ENCODE peak calls at places on chromosomes 11 and 22, in five cellular contexts. L, E, Q, W and R are unnamed samples.

GRCh38 chr11:61967924-61968757 is 707 bp upstream of the FTH1 start:
- DNase-seq in L (no peak), E (peak), Q (peak), W (no peak), R (peak)

GRCh38 chr22:22584722-22585121 is 25.7 kb upstream of the PRAME start:
- DNase-seq in L (no peak), E (no peak), Q (no peak), W (no peak), R (no peak)

GRCh38 chr11:69922015-69922595 is 102.9 kb upstream of the FGF3 start:
- DNase-seq in L (no peak), E (no peak), Q (peak), W (no peak), R (no peak)

GRCh38 chr11:21465920-21466319 is 727.0 kb upstream of the ANO5 start:
- DNase-seq in L (no peak), E (no peak), Q (no peak), W (no peak), R (no peak)

GRCh38 chr11:82732348-82732733 is 1.3 kb downstream of the FAM181B start:
- DNase-seq in L (no peak), E (no peak), Q (no peak), W (no peak), R (no peak)

GRCh38 chr11:225734-226453 is 10.2 kb downstream of the SIRT3 start:
- DNase-seq in L (peak), E (no peak), Q (peak), W (no peak), R (no peak)

GRCh38 chr11:7977251-7977917 is 9.8 kb upstream of the EIF3F start:
- DNase-seq in L (peak), E (peak), Q (no peak), W (no peak), R (peak)

GRCh38 chr11:114279778-114280532 is 16.2 kb upstream of the NNMT start:
- DNase-seq in L (peak), E (peak), Q (no peak), W (no peak), R (peak)

GRCh38 chr22:19879651-19879995 is 24.9 kb upstream of the GNB1L start:
- DNase-seq in L (no peak), E (no peak), Q (no peak), W (no peak), R (no peak)

GRCh38 chr11:65827774-65828156 is 6.0 kb upstream of the SNX32 start:
- DNase-seq in L (peak), E (no peak), Q (no peak), W (no peak), R (no peak)

GRCh38 chr11:65829459-65829858 is 4.3 kb upstream of the SNX32 start:
- DNase-seq in L (no peak), E (no peak), Q (no peak), W (no peak), R (no peak)

GRCh38 chr11:65834202-65834601 is 439 bp downstream of the SNX32 start:
- DNase-seq in L (no peak), E (peak), Q (no peak), W (no peak), R (no peak)

GRCh38 chr11:65833297-65834030 is at the start of gene SNX32:
- DNase-seq in L (peak), E (peak), Q (peak), W (peak), R (peak)
- H3K4me3 ChIP-seq in L (peak), E (peak), Q (peak), W (peak), R (peak)

GRCh38 chr11:12413141-12414055 is 36.0 kb downstream of the PARVA start:
- DNase-seq in L (peak), E (peak), Q (no peak), W (no peak), R (no peak)

GRCh38 chr11:12415567-12415966 is 38.2 kb downstream of the PARVA start:
- DNase-seq in L (no peak), E (no peak), Q (no peak), W (no peak), R (no peak)

GRCh38 chr11:12416552-12416951 is 39.2 kb downstream of the PARVA start:
- DNase-seq in L (no peak), E (no peak), Q (no peak), W (no peak), R (no peak)

GRCh38 chr11:12411806-12412727 is 34.7 kb downstream of the PARVA start:
- DNase-seq in L (peak), E (peak), Q (peak), W (no peak), R (peak)

DNA sequence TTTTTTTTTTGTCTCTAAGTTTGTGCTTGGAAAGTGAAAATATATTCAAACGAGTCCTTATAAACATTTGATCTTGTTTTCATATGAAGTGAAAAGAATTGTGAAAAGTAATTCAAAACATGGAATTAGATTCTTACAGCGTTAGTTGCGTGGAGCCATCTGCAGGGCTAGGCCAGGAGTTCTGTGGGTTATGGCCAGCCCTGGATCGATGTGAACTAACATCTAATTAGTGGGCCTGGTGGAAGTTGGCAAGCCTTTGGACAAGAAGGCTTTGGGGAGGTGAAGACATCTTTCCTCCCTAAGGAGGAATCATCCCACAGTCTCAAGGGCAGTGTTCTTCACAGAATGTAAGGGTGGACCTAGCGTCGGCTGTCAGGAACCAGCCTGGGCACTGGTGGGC is 37.3 kb downstream of the PARVA start:
- DNase-seq in L (no peak), E (no peak), Q (no peak), W (no peak), R (no peak)
- TF ChIP-seq CTCF in L (no peak), E (no peak), Q (no peak), W (no peak), R (peak)

DNA sequence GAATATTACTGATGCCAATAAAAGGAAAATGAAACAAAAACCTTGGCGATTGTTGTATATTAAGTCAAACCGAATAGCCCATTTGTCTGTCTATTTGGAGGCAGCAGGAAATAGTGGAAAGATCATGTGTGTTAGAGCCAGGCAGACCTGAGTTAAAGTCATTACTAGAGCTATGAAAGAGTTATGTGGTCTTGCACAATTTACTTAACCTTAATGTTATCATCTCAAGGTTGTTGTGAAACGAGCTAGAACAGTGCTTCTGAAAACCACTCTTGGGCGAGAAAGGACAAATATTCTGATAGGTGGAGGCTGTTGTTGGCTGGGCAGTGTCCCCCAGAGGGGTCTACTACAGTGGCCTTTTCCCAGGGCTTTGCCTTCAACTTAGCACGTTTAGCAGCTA is 60.0 kb upstream of the NUP160 start:
- DNase-seq in L (no peak), E (peak), Q (no peak), W (no peak), R (peak)
- H3K4me3 ChIP-seq in L (no peak), E (no peak), Q (no peak), W (no peak), R (no peak)

GRCh38 chr11:35143509-35144102 is 4.6 kb downstream of the CD44 start:
- DNase-seq in L (no peak), E (no peak), Q (no peak), W (no peak), R (no peak)

GRCh38 chr11:35145249-35145648 is 6.3 kb downstream of the CD44 start:
- DNase-seq in L (peak), E (no peak), Q (no peak), W (no peak), R (no peak)

GRCh38 chr11:35144811-35145210 is 5.8 kb downstream of the CD44 start:
- DNase-seq in L (peak), E (peak), Q (no peak), W (no peak), R (peak)

GRCh38 chr11:35142481-35143207 is 3.7 kb downstream of the CD44 start:
- DNase-seq in L (peak), E (peak), Q (no peak), W (no peak), R (no peak)

DNA sequence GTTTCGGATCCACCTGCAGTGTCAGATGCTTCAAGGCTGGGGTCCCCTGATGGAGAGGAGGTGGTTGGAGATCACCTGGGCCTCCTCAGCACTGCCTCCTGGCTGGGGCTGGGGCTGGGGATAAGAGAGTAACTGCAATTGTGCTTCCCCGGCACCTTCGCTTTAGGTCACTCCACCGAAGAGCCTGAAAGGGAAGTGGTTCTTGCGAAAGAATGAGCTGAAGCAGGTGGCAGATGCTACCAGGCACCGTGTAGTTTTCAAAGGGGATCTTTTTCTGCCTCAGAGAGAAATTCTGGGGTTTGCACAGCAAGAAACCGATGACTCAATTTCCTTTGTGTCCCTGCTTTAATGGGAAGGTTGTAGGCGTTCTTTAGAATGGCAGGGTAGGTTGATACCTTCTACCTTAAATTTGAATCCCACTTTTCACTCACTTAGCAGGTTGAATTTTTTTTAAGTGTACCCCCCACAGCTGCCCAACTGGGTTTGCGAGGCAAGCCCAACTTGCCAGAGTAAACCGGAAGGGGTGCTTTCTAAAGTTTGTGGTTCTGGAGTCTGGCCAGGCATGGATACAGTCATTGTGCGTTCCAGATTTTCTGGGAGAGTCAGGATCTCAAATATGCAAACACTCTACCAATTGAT is 5.3 kb downstream of the CD44 start:
- DNase-seq in L (peak), E (peak), Q (no peak), W (no peak), R (peak)
- TF ChIP-seq CTCF in L (no peak), E (no peak), Q (no peak), W (no peak), R (no peak)

GRCh38 chr11:40281055-40281580 is 1178.3 kb downstream of the LRRC4C start:
- DNase-seq in L (no peak), E (no peak), Q (no peak), W (no peak), R (no peak)
- H3K4me3 ChIP-seq in L (no peak), E (no peak), Q (no peak), W (no peak), R (no peak)

DNA sequence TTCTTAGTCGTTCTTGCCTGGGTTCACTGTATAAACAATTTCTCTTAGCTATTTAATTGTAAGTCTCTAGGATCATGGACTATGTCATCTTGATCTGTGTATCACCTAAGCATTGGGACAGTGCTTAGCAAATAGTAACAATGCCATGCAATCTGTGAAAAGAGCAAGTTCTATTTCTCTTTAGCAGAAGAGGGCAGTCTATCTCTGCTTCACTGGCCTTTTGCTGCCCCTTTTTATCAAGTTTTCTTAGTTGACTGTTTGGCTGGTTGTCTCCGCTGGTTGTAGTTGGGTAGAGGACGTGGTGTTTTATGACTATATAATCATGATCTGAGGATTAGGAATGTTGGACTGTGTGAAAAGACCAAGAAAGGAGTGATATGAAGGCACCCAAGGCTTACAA is 315.0 kb downstream of the JRKL start:
- DNase-seq in L (no peak), E (peak), Q (no peak), W (no peak), R (peak)
- TF ChIP-seq CTCF in L (peak), E (no peak), Q (no peak), W (no peak), R (no peak)

GRCh38 chr22:37819100-37819433 is 4.1 kb upstream of the GALR3 start:
- DNase-seq in L (no peak), E (no peak), Q (no peak), W (no peak), R (no peak)
- H3K4me3 ChIP-seq in L (no peak), E (peak), Q (no peak), W (peak), R (peak)

GRCh38 chr22:24485608-24486007 is 9.5 kb upstream of the UPB1 start:
- DNase-seq in L (no peak), E (peak), Q (no peak), W (no peak), R (no peak)
- TF ChIP-seq CTCF in L (no peak), E (peak), Q (no peak), W (no peak), R (peak)

DNA sequence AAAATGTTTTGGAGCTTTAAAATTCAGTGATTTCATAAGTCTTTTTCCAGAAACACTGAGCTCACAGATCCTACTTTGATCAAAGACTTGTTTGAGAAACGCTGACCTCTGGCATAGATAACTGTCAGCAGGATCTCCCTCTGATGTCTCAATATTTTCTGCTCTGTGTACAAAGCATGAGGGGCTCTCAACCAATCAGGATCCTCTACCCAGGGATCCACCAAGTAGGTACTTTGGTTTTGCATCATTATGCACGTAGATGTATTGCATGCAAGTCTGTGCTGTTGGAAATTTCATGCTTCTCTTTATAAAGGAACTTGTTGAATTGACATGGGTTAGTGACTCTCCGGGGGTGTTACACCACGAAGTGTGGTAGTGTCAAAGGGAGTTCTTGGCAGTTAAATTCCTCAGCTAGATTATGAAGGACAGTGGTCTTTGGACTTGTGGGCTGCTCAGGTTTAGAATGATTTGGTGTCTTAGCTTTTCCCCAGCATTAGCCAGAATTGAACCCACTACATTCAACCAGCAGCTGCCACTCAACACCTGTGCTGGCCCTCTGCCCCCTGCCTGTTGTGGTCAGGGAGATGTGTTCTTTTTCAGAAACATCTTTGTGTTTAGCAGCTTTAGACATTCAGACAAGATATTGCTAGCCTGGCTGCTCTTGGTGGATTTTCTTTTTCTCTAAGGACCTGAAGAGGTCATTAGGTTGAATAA is 1.7 kb upstream of the DIXDC1 start:
- DNase-seq in L (peak), E (peak), Q (no peak), W (no peak), R (peak)
- H3K4me3 ChIP-seq in L (no peak), E (no peak), Q (no peak), W (no peak), R (no peak)

DNA sequence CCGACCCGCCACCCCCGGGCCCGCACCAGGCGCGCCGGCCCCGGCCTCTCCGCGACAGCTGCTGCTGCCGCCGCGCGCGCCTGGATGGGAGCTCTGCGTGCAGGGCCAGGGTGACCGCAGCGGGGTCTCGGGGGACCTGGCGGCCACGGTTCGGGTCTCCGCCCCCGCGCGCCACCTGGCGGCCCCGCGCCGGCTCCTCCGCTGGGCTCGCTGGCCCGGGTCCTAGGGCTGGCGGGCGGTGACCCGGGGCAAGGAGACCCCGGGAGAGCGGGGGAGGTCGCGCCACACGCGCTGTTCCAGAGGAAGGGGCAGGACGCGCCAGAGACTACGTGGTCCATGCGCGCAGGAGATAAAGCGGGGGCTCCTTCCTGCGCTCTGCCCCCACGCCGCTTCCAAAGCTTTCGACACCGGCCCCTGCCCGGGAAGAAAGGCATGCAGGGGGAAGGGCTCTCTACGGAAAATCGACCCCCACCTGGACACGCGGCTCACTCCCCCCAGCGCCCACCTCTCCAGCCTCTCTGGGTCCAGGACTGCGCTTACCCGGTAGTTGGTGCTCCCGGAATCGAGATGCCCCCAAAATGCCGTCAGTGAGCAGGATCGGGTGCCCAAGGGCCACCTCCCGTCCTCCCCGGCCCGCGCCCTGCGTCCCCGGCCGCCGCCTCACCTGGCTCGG is 480 bp downstream of the SHANK2 start:
- DNase-seq in L (no peak), E (no peak), Q (peak), W (no peak), R (no peak)
- TF ChIP-seq CTCF in L (peak), E (no peak), Q (no peak), W (peak), R (peak)